ENCODE peak calls at places on chromosomes 16 and 17, in ten cellular contexts. E, C, H, I, K, P, O, N, W and V are unnamed samples.

GRCh38 chr17:17073627-17074521 is 31.6 kb downstream of the MPRIP start:
- DNase-seq in E (no peak), C (no peak), H (no peak), I (peak), K (no peak), P (no peak), O (peak), N (no peak), W (peak), V (no peak)

GRCh38 chr16:14310519-14310991 is 239.4 kb downstream of the MRTFB start:
- DNase-seq in E (no peak), C (no peak), H (no peak), I (no peak), K (peak), P (no peak), O (no peak), N (no peak), W (peak), V (no peak)

GRCh38 chr16:87318158-87318644 is 1.0 kb upstream of the C16orf95 start:
- DNase-seq in E (peak), C (no peak), H (no peak), I (peak), K (no peak), P (no peak), O (no peak), N (no peak), W (no peak), V (no peak)

GRCh38 chr17:32518856-32519768 is 32.3 kb downstream of the CDK5R1 start:
- DNase-seq in E (peak), C (no peak), H (peak), I (peak), K (no peak), P (peak), O (peak), N (no peak), W (peak), V (no peak)

GRCh38 chr16:81758376-81758775 is 20.7 kb upstream of the PLCG2 start:
- DNase-seq in E (no peak), C (no peak), H (no peak), I (no peak), K (no peak), P (no peak), O (no peak), N (no peak), W (no peak), V (no peak)

GRCh38 chr17:45227101-45227591 is 5.5 kb downstream of the FMNL1 start:
- DNase-seq in E (no peak), C (no peak), H (no peak), I (no peak), K (no peak), P (no peak), O (no peak), N (no peak), W (no peak), V (no peak)

GRCh38 chr17:77453613-77454559 is 313.1 kb downstream of the SEC14L1 start:
- DNase-seq in E (no peak), C (no peak), H (peak), I (peak), K (no peak), P (no peak), O (no peak), N (no peak), W (no peak), V (no peak)

GRCh38 chr17:79808763-79809529 is 12.1 kb upstream of the CBX8 start:
- DNase-seq in E (no peak), C (peak), H (peak), I (no peak), K (peak), P (peak), O (no peak), N (no peak), W (no peak), V (no peak)

DNA sequence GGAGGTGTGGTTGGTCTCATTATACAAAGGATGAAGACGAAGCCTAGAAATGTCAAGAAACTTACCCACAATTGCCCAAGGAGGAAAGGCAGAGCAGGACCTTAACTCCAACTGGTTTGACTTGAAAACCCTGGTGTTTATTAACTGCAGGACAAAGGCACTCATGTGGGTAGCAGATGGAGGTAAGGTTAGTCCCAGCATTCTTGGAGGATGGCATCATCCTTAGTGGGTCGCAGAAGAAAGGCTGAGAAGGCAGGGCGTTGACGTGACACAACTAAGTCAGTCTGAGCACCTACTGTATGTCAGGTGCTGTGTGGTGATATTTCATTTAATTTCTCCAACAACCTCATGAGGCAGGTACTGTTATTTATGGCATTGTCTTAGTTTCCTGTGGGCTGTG is 101.3 kb downstream of the HAPSTR1 start:
- DNase-seq in E (no peak), C (no peak), H (no peak), I (no peak), K (no peak), P (no peak), O (no peak), N (peak), W (no peak), V (no peak)
- TF ChIP-seq POLR2A in E (no peak), C (no peak), H (no peak), I (no peak), K (no peak), P (no peak), O (no peak), N (no peak), W (no peak), V (no peak)

GRCh38 chr16:31479752-31480151 is 3.2 kb upstream of the SLC5A2 start:
- DNase-seq in E (no peak), C (no peak), H (no peak), I (no peak), K (no peak), P (no peak), O (no peak), N (no peak), W (no peak), V (no peak)

GRCh38 chr16:31476305-31477219 is 4.6 kb downstream of the TGFB1I1 start:
- DNase-seq in E (peak), C (peak), H (peak), I (peak), K (no peak), P (peak), O (no peak), N (no peak), W (no peak), V (no peak)

GRCh38 chr16:31478956-31479355 is 4.0 kb upstream of the SLC5A2 start:
- DNase-seq in E (no peak), C (no peak), H (no peak), I (no peak), K (no peak), P (no peak), O (no peak), N (no peak), W (no peak), V (no peak)

GRCh38 chr16:31475949-31476304 is 4.0 kb downstream of the TGFB1I1 start:
- DNase-seq in E (no peak), C (no peak), H (peak), I (peak), K (no peak), P (peak), O (no peak), N (no peak), W (no peak), V (no peak)

GRCh38 chr16:31477220-31478216 is 5.4 kb upstream of the SLC5A2 start:
- DNase-seq in E (peak), C (no peak), H (peak), I (peak), K (no peak), P (peak), O (no peak), N (no peak), W (no peak), V (no peak)
- TF ChIP-seq POLR2A in E (no peak), C (no peak), H (no peak), I (peak), K (no peak), P (peak), O (no peak), N (no peak), W (no peak), V (no peak)

DNA sequence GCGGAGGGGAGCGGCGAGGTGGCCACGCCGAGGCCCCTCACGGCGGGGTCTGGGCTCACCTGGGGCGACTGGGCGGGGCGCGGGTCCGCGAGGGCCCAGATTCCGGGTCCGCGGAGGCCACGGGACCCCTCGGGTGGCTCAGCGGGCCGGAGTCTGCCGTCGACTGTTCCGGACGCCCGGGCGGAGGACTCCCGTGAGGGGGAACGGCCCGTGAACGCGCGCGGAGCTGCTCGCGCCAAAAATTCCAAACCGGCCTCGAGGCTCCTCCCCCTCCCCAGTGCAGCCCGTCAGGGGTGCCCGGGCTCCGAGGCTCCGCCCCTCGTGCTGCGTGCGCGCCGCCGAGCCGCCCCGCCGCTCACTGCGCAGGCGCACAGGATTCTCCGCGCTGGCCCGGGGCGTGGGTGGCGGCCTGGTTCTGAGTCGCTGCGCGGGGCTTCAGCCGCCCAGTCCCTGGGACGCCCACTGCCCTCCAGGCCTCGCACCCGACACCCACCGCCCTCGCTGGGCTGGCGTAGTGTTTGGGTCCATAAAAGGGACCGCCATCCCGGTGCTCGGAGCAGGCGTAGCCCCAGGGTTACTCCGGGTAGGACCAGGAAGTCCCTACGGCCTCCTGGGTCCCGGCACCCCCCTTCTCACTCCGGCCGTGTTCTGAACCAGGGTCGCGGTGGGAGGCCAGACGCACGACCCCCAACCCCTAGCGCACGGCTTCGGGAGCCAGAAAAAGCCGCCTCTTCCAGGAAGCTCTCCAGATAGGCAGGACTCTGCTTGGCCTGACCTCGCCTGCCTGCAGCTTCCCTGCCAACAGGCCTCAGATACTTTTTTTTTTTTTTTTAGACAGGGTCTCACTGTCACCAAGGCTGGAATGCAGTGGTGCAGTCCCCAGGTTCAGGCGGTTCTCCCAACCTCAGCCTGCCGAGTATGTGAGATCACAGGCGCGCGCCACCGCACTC is at the start of gene PKMYT1:
- DNase-seq in E (peak), C (peak), H (peak), I (peak), K (peak), P (peak), O (peak), N (peak), W (peak), V (no peak)
- TF ChIP-seq POLR2A in E (no peak), C (no peak), H (no peak), I (peak), K (peak), P (peak), O (peak), N (peak), W (peak), V (no peak)

GRCh38 chr16:30418350-30419181 is 11.2 kb downstream of the ZNF771 start:
- DNase-seq in E (no peak), C (no peak), H (no peak), I (no peak), K (no peak), P (no peak), O (no peak), N (no peak), W (no peak), V (no peak)

GRCh38 chr16:30416624-30417298 is 9.4 kb downstream of the ZNF771 start:
- DNase-seq in E (no peak), C (no peak), H (no peak), I (no peak), K (no peak), P (no peak), O (no peak), N (no peak), W (no peak), V (no peak)

GRCh38 chr16:30417447-30418349 is 10.3 kb downstream of the ZNF771 start:
- DNase-seq in E (peak), C (peak), H (peak), I (peak), K (peak), P (peak), O (peak), N (no peak), W (peak), V (no peak)

GRCh38 chr16:30414159-30414558 is 6.8 kb downstream of the ZNF771 start:
- DNase-seq in E (no peak), C (no peak), H (no peak), I (no peak), K (no peak), P (no peak), O (no peak), N (no peak), W (peak), V (no peak)

GRCh38 chr16:30416047-30416603 is 8.7 kb downstream of the ZNF771 start:
- DNase-seq in E (no peak), C (no peak), H (no peak), I (no peak), K (no peak), P (no peak), O (no peak), N (no peak), W (no peak), V (no peak)
- TF ChIP-seq POLR2A in E (no peak), C (no peak), H (no peak), I (no peak), K (no peak), P (no peak), O (no peak), N (no peak), W (no peak), V (no peak)

GRCh38 chr16:1960665-1961630 is 1.6 kb downstream of the NDUFB10 start:
- DNase-seq in E (no peak), C (no peak), H (no peak), I (no peak), K (no peak), P (no peak), O (no peak), N (no peak), W (no peak), V (no peak)
- TF ChIP-seq POLR2A in E (no peak), C (no peak), H (no peak), I (no peak), K (peak), P (no peak), O (no peak), N (peak), W (no peak), V (no peak)

DNA sequence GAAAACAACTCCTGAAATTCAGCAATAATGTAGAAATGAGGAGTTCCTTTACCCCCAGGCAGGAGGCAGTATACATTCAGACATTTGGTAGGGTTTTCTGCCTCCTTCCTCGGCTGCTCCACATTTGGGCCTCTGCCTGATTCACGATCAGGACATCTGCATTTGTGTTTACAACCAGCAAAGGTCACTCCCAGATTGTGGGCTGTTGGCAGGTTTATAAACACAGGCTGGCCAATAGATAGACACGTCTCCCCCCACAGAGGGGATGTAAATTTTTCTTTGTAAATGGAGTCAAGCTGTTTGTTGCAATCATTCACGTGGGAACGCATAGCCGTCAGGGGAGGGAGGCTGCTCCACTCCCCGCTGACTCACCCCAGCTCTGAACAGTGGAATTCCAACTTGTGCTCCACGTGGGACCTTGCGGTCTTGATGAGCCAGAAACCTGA is 252.1 kb upstream of the N4BP1 start:
- DNase-seq in E (no peak), C (no peak), H (no peak), I (no peak), K (no peak), P (no peak), O (peak), N (peak), W (no peak), V (no peak)
- TF ChIP-seq POLR2A in E (no peak), C (no peak), H (no peak), I (no peak), K (no peak), P (no peak), O (no peak), N (no peak), W (no peak), V (no peak)

DNA sequence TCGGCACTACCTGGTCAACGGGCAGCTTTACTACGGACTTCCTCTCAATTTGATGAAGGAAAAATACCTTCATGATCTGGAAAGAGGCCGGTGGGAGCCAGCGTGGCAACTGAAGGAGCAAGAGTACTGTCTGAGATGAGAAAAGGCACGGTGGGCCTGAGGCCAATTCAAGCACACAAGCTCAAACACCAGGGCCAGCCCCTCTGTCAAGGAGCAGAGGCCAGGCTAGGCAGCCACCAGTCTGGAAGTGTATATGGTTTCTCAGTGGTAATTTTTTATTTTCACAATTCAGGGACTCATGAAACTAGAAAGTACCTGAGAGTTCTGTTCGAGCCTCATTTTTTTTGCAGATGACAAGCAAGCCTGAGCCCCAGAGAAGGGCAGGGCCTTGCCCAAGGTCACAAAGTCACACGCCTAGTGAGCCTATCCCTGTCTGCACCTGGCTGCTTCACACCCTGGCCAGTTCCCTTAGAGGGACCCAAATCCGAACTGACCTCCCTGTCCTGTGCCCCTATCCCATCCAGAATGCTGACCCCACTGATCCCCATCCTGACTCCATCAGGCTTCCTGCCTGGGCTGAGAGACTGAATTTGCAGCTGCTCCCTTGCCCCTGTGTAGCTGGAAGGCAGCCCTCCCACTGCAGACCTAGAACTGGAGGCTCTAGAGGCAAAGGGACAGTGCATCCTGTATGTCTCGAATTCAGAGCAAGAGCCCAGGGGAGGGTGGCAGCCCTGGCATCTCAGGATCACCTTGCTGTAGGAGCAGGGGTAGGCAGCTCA is 4.8 kb upstream of the TBX2 start:
- DNase-seq in E (no peak), C (no peak), H (no peak), I (no peak), K (no peak), P (no peak), O (no peak), N (no peak), W (no peak), V (no peak)
- TF ChIP-seq POLR2A in E (no peak), C (no peak), H (no peak), I (no peak), K (no peak), P (no peak), O (no peak), N (no peak), W (no peak), V (no peak)

DNA sequence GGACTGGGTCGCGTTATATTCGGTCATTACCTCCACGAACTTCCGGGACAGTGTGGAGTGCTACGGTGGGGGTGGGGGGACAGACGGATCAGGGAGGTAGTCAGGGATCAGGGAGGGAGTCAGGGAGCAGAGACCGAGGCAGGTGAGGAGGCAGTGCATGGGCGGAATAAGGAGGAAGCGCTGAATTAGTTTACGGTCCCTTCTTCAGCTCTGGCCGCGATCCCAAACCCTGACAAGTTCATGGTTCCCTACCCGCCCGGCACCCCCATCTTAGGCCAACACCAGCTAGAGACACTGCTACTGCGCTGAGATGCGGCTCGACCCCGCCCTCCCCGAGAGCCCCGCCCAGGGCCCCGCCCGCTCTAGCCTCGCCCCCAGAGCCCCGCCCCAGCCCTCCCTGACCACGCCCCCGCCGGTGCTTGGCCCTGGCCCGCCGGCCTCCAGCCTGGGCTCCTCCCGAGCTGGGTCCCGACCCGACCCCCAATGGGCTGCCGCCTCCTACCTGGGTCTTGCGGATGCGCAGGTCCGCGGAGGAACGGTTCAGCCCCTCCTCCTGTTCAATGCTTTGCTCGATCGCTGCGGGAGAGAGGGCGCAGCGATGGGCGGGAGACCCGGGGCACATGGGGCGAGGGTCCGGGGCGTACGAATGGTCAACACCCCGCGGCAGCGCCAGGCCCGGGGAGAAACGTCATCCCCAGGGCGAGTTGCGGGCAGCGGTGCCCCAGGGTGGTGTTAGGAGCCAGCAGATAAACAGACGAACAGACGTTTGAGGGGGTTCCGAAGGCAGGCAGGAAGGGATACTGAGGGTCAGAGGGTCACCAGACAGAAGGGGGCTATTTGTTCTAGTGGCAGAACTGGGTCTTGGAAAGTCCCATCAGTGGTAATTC is 12.2 kb downstream of the HSD3B7 start:
- DNase-seq in E (peak), C (peak), H (peak), I (peak), K (peak), P (peak), O (peak), N (peak), W (peak), V (no peak)
- TF ChIP-seq POLR2A in E (no peak), C (no peak), H (no peak), I (no peak), K (peak), P (peak), O (no peak), N (no peak), W (peak), V (peak)

DNA sequence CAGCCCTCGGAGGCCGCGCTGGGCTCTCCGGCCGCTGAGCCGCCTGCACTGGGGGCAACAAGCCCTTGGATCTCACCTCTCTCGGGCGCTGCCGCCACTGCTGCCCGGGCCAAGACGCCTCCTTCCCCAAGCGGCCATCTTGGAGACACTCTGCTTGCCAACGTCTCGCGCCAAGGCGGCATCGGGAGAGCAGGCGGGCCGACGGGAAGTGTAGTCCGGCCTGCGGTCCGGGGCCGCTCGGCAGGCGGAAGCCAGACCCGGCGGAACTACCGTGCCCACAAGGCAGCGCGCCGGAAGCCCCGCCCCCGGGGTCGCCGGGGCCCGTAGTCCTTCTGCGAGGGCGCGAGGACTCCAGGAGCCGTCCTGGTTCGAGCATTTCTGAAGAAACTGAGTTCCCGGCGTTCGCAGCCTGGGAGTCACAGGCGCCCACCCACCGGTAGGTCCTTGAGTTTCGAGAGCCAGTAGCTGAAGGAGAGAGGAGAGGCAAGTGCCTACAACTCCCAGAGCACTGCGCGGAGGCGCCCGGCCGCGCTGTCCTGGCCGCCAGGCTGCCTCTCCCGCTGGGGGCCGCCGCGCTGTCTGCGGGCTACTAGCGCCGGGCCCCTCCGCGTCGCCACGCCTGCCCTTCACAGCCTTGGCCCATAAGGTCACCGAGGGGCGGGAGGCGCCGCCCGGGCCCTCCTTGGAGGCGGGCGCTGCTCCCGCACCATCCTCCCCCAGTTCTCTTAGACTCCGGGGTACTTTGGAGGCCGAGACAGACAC is at the start of gene TMEM11:
- DNase-seq in E (peak), C (peak), H (peak), I (peak), K (peak), P (peak), O (peak), N (peak), W (peak), V (peak)
- TF ChIP-seq POLR2A in E (no peak), C (no peak), H (no peak), I (peak), K (peak), P (peak), O (peak), N (peak), W (peak), V (no peak)